ENCODE peak calls at places on chromosomes 11 and 22, in six cellular contexts. One of them, this sample, is unnamed.

GRCh38 chr11:61793084-61793828 is 545 bp downstream of the FEN1 start:
- DNase-seq in stimulated activated CD8-positive, alpha-beta memory T cell treated with anti-CD3 and anti-CD28 coated beads, Interleukin-15, amount 100 ng/mL, for 1 hour: no peak
- DNase-seq in fibroblast of pulmonary artery: no peak
- DNase-seq in activated naive CD8-positive, alpha-beta T cell treated with anti-CD3 and anti-CD28 coated beads for 36 hours: no peak
- DNase-seq in CD4-positive, CD25-positive, alpha-beta regulatory T cell: no peak
- DNase-seq in HEK293T: no peak
- DNase-seq in this sample: peak

GRCh38 chr22:37747090-37747714 is 50.4 kb downstream of the TRIOBP start:
- DNase-seq in CD4-positive, CD25-positive, alpha-beta regulatory T cell: no peak
- DNase-seq in HEK293T: no peak
- DNase-seq in fibroblast of pulmonary artery: peak
- DNase-seq in activated naive CD8-positive, alpha-beta T cell treated with anti-CD3 and anti-CD28 coated beads for 36 hours: no peak
- DNase-seq in stimulated activated CD8-positive, alpha-beta memory T cell treated with anti-CD3 and anti-CD28 coated beads, Interleukin-15, amount 100 ng/mL, for 1 hour: no peak
- DNase-seq in this sample: peak

GRCh38 chr11:30552839-30553238 is 33.3 kb downstream of the MPPED2 start:
- DNase-seq in HEK293T: no peak
- DNase-seq in CD4-positive, CD25-positive, alpha-beta regulatory T cell: no peak
- DNase-seq in stimulated activated CD8-positive, alpha-beta memory T cell treated with anti-CD3 and anti-CD28 coated beads, Interleukin-15, amount 100 ng/mL, for 1 hour: no peak
- DNase-seq in fibroblast of pulmonary artery: no peak
- DNase-seq in activated naive CD8-positive, alpha-beta T cell treated with anti-CD3 and anti-CD28 coated beads for 36 hours: no peak
- DNase-seq in this sample: no peak

GRCh38 chr22:42932857-42933782 is 76.0 kb upstream of the ARFGAP3 start:
- DNase-seq in activated naive CD8-positive, alpha-beta T cell treated with anti-CD3 and anti-CD28 coated beads for 36 hours: peak
- DNase-seq in HEK293T: no peak
- DNase-seq in CD4-positive, CD25-positive, alpha-beta regulatory T cell: no peak
- DNase-seq in fibroblast of pulmonary artery: no peak
- DNase-seq in stimulated activated CD8-positive, alpha-beta memory T cell treated with anti-CD3 and anti-CD28 coated beads, Interleukin-15, amount 100 ng/mL, for 1 hour: no peak
- DNase-seq in this sample: no peak

GRCh38 chr11:116849060-116849459 is 11.6 kb upstream of the APOA1 start:
- DNase-seq in CD4-positive, CD25-positive, alpha-beta regulatory T cell: no peak
- DNase-seq in fibroblast of pulmonary artery: no peak
- DNase-seq in activated naive CD8-positive, alpha-beta T cell treated with anti-CD3 and anti-CD28 coated beads for 36 hours: no peak
- DNase-seq in stimulated activated CD8-positive, alpha-beta memory T cell treated with anti-CD3 and anti-CD28 coated beads, Interleukin-15, amount 100 ng/mL, for 1 hour: no peak
- DNase-seq in HEK293T: no peak
- DNase-seq in this sample: no peak

GRCh38 chr11:92388380-92388779 is 163.8 kb downstream of the FAT3 start:
- DNase-seq in fibroblast of pulmonary artery: no peak
- DNase-seq in HEK293T: no peak
- DNase-seq in stimulated activated CD8-positive, alpha-beta memory T cell treated with anti-CD3 and anti-CD28 coated beads, Interleukin-15, amount 100 ng/mL, for 1 hour: no peak
- DNase-seq in activated naive CD8-positive, alpha-beta T cell treated with anti-CD3 and anti-CD28 coated beads for 36 hours: no peak
- DNase-seq in CD4-positive, CD25-positive, alpha-beta regulatory T cell: no peak
- DNase-seq in this sample: no peak

GRCh38 chr11:69949327-69949726 is 128.8 kb upstream of the ANO1 start:
- DNase-seq in HEK293T: no peak
- DNase-seq in stimulated activated CD8-positive, alpha-beta memory T cell treated with anti-CD3 and anti-CD28 coated beads, Interleukin-15, amount 100 ng/mL, for 1 hour: no peak
- DNase-seq in fibroblast of pulmonary artery: peak
- DNase-seq in CD4-positive, CD25-positive, alpha-beta regulatory T cell: no peak
- DNase-seq in activated naive CD8-positive, alpha-beta T cell treated with anti-CD3 and anti-CD28 coated beads for 36 hours: no peak
- DNase-seq in this sample: peak

GRCh38 chr11:78101073-78101472 is 21.4 kb upstream of the NDUFC2 start:
- DNase-seq in CD4-positive, CD25-positive, alpha-beta regulatory T cell: no peak
- DNase-seq in HEK293T: no peak
- DNase-seq in stimulated activated CD8-positive, alpha-beta memory T cell treated with anti-CD3 and anti-CD28 coated beads, Interleukin-15, amount 100 ng/mL, for 1 hour: no peak
- DNase-seq in fibroblast of pulmonary artery: peak
- DNase-seq in activated naive CD8-positive, alpha-beta T cell treated with anti-CD3 and anti-CD28 coated beads for 36 hours: no peak
- DNase-seq in this sample: peak

GRCh38 chr11:45298718-45299117 is 12.6 kb upstream of the SYT13 start:
- DNase-seq in CD4-positive, CD25-positive, alpha-beta regulatory T cell: no peak
- DNase-seq in fibroblast of pulmonary artery: no peak
- DNase-seq in activated naive CD8-positive, alpha-beta T cell treated with anti-CD3 and anti-CD28 coated beads for 36 hours: no peak
- DNase-seq in HEK293T: no peak
- DNase-seq in stimulated activated CD8-positive, alpha-beta memory T cell treated with anti-CD3 and anti-CD28 coated beads, Interleukin-15, amount 100 ng/mL, for 1 hour: no peak
- DNase-seq in this sample: no peak

GRCh38 chr11:32829680-32830412 is at the start of gene PRRG4:
- DNase-seq in stimulated activated CD8-positive, alpha-beta memory T cell treated with anti-CD3 and anti-CD28 coated beads, Interleukin-15, amount 100 ng/mL, for 1 hour: no peak
- DNase-seq in activated naive CD8-positive, alpha-beta T cell treated with anti-CD3 and anti-CD28 coated beads for 36 hours: peak
- DNase-seq in CD4-positive, CD25-positive, alpha-beta regulatory T cell: no peak
- DNase-seq in fibroblast of pulmonary artery: peak
- DNase-seq in HEK293T: peak
- DNase-seq in this sample: peak

GRCh38 chr11:123231263-123231662 is 36.2 kb upstream of the CLMP start:
- DNase-seq in fibroblast of pulmonary artery: peak
- DNase-seq in CD4-positive, CD25-positive, alpha-beta regulatory T cell: no peak
- DNase-seq in stimulated activated CD8-positive, alpha-beta memory T cell treated with anti-CD3 and anti-CD28 coated beads, Interleukin-15, amount 100 ng/mL, for 1 hour: no peak
- DNase-seq in activated naive CD8-positive, alpha-beta T cell treated with anti-CD3 and anti-CD28 coated beads for 36 hours: no peak
- DNase-seq in HEK293T: no peak
- DNase-seq in this sample: peak

This sample was measured in fibroblast of villous mesenchyme.